ENCODE peak calls at places on chromosomes 5 and 9, in eight cellular contexts. K is left lung, L is fibroblast of mammary gland, R is astrocyte of the spinal cord, W is A549, I is brain microvascular endothelial cell, F is Calu3, Y is NB4. U is an unnamed sample.

GRCh38 chr9:38234479-38234878 is 158.0 kb upstream of the ALDH1B1 start:
- DNase-seq in K (no peak), L (no peak), R (no peak), W (no peak), I (no peak), F (no peak), Y (no peak), U (no peak)

GRCh38 chr5:20446121-20446520 is 458.1 kb upstream of the CDH18 start:
- DNase-seq in K (no peak), L (no peak), R (peak; percentile 8), W (no peak), I (no peak), F (no peak), Y (no peak), U (no peak)

GRCh38 chr9:101311759-101312420 is 72.9 kb downstream of the BAAT start:
- DNase-seq in K (no peak), L (peak; percentile 85), R (peak; percentile 76), W (peak; percentile 55), I (peak; percentile 60), F (peak; percentile 15), Y (peak; percentile 80), U (no peak)

GRCh38 chr9:114000063-114000454 is 78.0 kb downstream of the AMBP start:
- DNase-seq in K (no peak), L (no peak), R (no peak), W (no peak), I (no peak), F (no peak), Y (no peak), U (no peak)

GRCh38 chr5:31066655-31067328 is 126.7 kb upstream of the CDH6 start:
- DNase-seq in K (no peak), L (no peak), R (peak; percentile 3), W (no peak), I (peak; percentile 49), F (no peak), Y (no peak), U (no peak)

GRCh38 chr5:86565197-86565789 is 52.4 kb upstream of the COX7C start:
- DNase-seq in K (no peak), L (no peak), R (no peak), W (no peak), I (no peak), F (no peak), Y (peak; percentile 5), U (no peak)

GRCh38 chr5:76104027-76104426 is 20.8 kb downstream of the SV2C start:
- DNase-seq in K (no peak), L (no peak), R (peak; percentile 27), W (no peak), I (peak; percentile 17), F (peak; percentile 75), Y (peak; percentile 53), U (no peak)

GRCh38 chr9:128399851-128400250 is 20.8 kb upstream of the CERCAM start:
- DNase-seq in K (no peak), L (no peak), R (no peak), W (no peak), I (no peak), F (no peak), Y (no peak), U (no peak)

GRCh38 chr9:92324451-92324850 is 699 bp downstream of the NOL8 start:
- DNase-seq in K (no peak), L (no peak), R (no peak), W (no peak), I (no peak), F (no peak), Y (peak; percentile 42), U (no peak)

GRCh38 chr9:23145467-23145866 is 680.6 kb downstream of the ELAVL2 start:
- DNase-seq in K (peak; percentile 45), L (no peak), R (no peak), W (no peak), I (no peak), F (no peak), Y (no peak), U (no peak)

GRCh38 chr5:180348316-180348715 is 4.8 kb downstream of the GFPT2 start:
- DNase-seq in K (peak; percentile 53), L (no peak), R (no peak), W (no peak), I (no peak), F (no peak), Y (no peak), U (no peak)

DNA sequence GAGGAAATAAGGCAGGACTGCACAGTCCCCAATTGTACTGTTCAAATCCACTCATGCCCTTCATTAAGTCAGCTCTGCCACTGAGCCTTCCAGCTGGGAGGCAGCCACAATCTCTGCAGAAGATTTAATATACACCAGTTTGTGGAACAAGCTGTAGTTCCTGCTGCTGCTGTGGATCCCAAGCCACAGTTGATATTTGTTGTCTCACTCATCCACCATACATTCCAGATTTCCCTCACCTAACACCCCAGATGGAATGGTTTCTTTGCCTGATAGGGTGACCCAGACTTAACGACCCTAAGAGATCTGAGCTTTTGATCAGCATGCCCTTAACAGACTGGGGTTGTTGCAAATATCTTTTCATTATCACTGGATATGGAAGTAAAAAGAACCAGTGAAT is 41.4 kb downstream of the PDCD1LG2 start:
- DNase-seq in K (no peak), L (no peak), R (peak; percentile 37), W (no peak), I (no peak), F (no peak), Y (no peak), U (no peak)
- TF ChIP-seq CTCF in K (no peak), L (no peak), R (no peak), W (no peak), I (no peak), F (no peak), Y (no peak), U (no peak)

DNA sequence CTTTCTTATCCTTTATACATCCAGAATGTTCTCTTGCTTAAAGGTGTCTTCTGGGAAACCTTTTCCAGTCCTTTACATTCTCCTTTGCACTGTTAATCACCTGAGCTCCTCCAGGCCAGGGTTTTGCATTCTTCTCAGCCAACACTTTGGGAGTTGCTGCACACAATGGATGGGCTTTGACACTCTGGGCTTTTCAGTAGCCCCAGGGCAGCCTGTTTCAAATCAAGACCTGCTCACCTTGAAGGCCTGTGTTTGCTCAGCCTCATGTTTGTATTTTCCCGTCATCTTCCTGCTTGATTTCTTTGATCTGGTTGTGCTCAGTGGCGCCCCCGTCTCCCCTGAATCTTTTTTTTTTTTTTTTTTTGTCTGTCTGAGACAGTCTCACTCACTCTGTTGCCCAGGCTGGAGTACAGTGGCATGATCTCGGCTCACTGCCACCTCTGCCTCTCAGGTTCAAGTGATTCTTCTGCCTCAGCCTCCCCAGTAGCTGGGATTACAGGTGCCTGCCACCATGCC is 41.0 kb downstream of the DMRT1 start:
- DNase-seq in K (no peak), L (no peak), R (no peak), W (no peak), I (no peak), F (no peak), Y (peak; percentile 35), U (no peak)
- TF ChIP-seq CTCF in K (no peak), L (no peak), R (no peak), W (no peak), I (no peak), F (no peak), Y (peak; percentile 47), U (no peak)

GRCh38 chr5:10351882-10352395 is 1.6 kb upstream of the MARCHF6 start:
- DNase-seq in K (no peak), L (no peak), R (no peak), W (no peak), I (no peak), F (no peak), Y (no peak), U (no peak)

GRCh38 chr5:10355071-10355889 is 1.8 kb downstream of the MARCHF6 start:
- DNase-seq in K (no peak), L (peak; percentile 31), R (peak; percentile 44), W (no peak), I (peak; percentile 19), F (no peak), Y (peak; percentile 44), U (no peak)

GRCh38 chr5:10352404-10353240 is 873 bp upstream of the MARCHF6 start:
- DNase-seq in K (no peak), L (peak; percentile 44), R (peak; percentile 71), W (no peak), I (peak; percentile 36), F (no peak), Y (peak; percentile 97), U (no peak)

GRCh38 chr5:10353241-10354047 is at the start of gene MARCHF6:
- DNase-seq in K (peak; percentile 97), L (peak; percentile 80), R (peak; percentile 91), W (peak; percentile 70), I (peak; percentile 81), F (peak; percentile 96), Y (peak; percentile 97), U (peak; percentile 91)

GRCh38 chr5:10354048-10354872 is 765 bp downstream of the MARCHF6 start:
- DNase-seq in K (no peak), L (peak; percentile 48), R (peak; percentile 42), W (peak; percentile 33), I (peak; percentile 41), F (peak; percentile 50), Y (peak; percentile 77), U (peak; percentile 51)
- TF ChIP-seq CTCF in K (no peak), L (no peak), R (no peak), W (no peak), I (peak; percentile 5), F (no peak), Y (no peak), U (no peak)

GRCh38 chr9:136926154-136926704 is 18.3 kb downstream of the FBXW5 start:
- DNase-seq in K (no peak), L (no peak), R (no peak), W (no peak), I (peak; percentile 5), F (no peak), Y (no peak), U (no peak)

GRCh38 chr9:136923881-136924280 is 20.7 kb downstream of the FBXW5 start:
- DNase-seq in K (no peak), L (no peak), R (no peak), W (no peak), I (no peak), F (no peak), Y (no peak), U (no peak)

GRCh38 chr9:136927343-136928261 is 16.9 kb downstream of the FBXW5 start:
- DNase-seq in K (no peak), L (peak; percentile 45), R (peak; percentile 10), W (no peak), I (peak; percentile 22), F (no peak), Y (no peak), U (no peak)

GRCh38 chr9:136926749-136927148 is 17.8 kb downstream of the FBXW5 start:
- DNase-seq in K (no peak), L (no peak), R (no peak), W (no peak), I (no peak), F (no peak), Y (no peak), U (no peak)

DNA sequence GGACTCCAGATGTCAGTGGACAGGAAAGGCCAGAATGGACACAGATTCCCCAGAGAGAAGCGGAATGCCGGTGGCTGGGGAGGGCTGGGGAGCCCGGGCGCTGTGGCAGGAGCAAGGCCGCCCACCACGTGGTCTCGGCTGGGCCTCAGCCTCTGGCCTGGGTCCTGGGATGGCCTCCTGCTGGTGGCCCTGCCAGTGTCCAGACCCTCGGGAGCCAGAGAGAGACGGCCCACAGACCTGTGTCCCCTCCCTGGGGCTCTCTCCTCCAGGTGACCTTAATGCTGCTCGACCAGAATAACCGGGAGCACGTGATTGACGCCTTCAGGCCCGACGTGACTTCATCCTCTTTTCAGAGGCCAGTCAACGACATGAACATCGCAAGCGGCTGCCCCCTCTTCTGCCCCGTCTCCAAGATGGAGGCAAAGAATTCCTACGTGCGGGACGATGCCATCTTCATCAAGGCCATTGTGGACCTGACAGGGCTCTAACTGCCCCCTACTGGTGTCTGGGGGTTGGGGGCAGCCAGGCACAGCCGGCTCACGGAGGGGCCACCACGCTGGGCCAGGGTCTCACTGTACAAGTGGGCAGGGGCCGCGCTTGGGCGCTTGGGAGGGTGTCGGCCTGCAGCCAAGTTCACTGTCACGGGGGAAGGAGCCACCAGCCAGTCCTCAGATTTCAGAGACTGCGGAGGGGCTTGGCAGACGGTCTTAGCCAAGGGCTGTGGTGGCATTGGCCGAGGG is 19.0 kb downstream of the FBXW5 start:
- DNase-seq in K (no peak), L (no peak), R (no peak), W (no peak), I (no peak), F (no peak), Y (no peak), U (no peak)
- TF ChIP-seq CTCF in K (no peak), L (no peak), R (peak; percentile 3), W (no peak), I (no peak), F (no peak), Y (no peak), U (no peak)